ENCODE peak calls at places on chromosomes 13 and 19, in seven cellular contexts. One of them, this sample, is unnamed.

GRCh38 chr13:40401911-40402776 is 264.3 kb downstream of the FOXO1 start:
- DNase-seq in IMR-90: peak; percentile 92
- DNase-seq in A549: peak; percentile 62
- DNase-seq in H1: no peak
- DNase-seq in GM12878: peak; percentile 74
- DNase-seq in HCT116: peak; percentile 64
- DNase-seq in HepG2: peak; percentile 88
- DNase-seq in this sample: peak; percentile 68

GRCh38 chr13:32883501-32883900 is 132.7 kb upstream of the KL start:
- DNase-seq in IMR-90: peak; percentile 46
- DNase-seq in A549: no peak
- DNase-seq in H1: no peak
- DNase-seq in GM12878: no peak
- DNase-seq in HCT116: no peak
- DNase-seq in HepG2: no peak
- DNase-seq in this sample: no peak

GRCh38 chr13:41356788-41357187 is 45.7 kb downstream of the NAA16 start:
- DNase-seq in IMR-90: no peak
- DNase-seq in A549: no peak
- DNase-seq in H1: no peak
- DNase-seq in GM12878: no peak
- DNase-seq in HCT116: no peak
- DNase-seq in HepG2: no peak
- DNase-seq in this sample: no peak

GRCh38 chr19:40585677-40586422 is 9.2 kb downstream of the SHKBP1 start:
- DNase-seq in IMR-90: peak; percentile 44
- DNase-seq in A549: peak; percentile 69
- DNase-seq in H1: no peak
- DNase-seq in GM12878: no peak
- DNase-seq in HCT116: no peak
- DNase-seq in HepG2: no peak
- DNase-seq in this sample: no peak

GRCh38 chr13:45040626-45041025 is 51.3 kb downstream of the GPALPP1 start:
- DNase-seq in IMR-90: no peak
- DNase-seq in A549: no peak
- DNase-seq in H1: no peak
- DNase-seq in GM12878: no peak
- DNase-seq in HCT116: no peak
- DNase-seq in HepG2: no peak
- DNase-seq in this sample: no peak

GRCh38 chr19:48325265-48325910 is at the start of gene EMP3:
- DNase-seq in IMR-90: peak; percentile 92
- DNase-seq in A549: peak; percentile 93
- DNase-seq in H1: peak; percentile 78
- DNase-seq in GM12878: peak; percentile 38
- DNase-seq in HCT116: peak; percentile 63
- DNase-seq in HepG2: no peak
- DNase-seq in this sample: peak; percentile 78

GRCh38 chr19:1181606-1182005 is 7.5 kb upstream of the SBNO2 start:
- DNase-seq in IMR-90: no peak
- DNase-seq in A549: no peak
- DNase-seq in H1: no peak
- DNase-seq in GM12878: no peak
- DNase-seq in HCT116: no peak
- DNase-seq in HepG2: no peak
- DNase-seq in this sample: no peak

GRCh38 chr13:99990045-99990977 is 8.7 kb downstream of the ZIC2 start:
- DNase-seq in IMR-90: no peak
- DNase-seq in A549: no peak
- DNase-seq in H1: peak; percentile 81
- DNase-seq in GM12878: no peak
- DNase-seq in HCT116: no peak
- DNase-seq in HepG2: no peak
- DNase-seq in this sample: no peak

GRCh38 chr19:53664760-53665159 is 33.0 kb downstream of the DPRX start:
- DNase-seq in IMR-90: no peak
- DNase-seq in A549: no peak
- DNase-seq in H1: no peak
- DNase-seq in GM12878: no peak
- DNase-seq in HCT116: no peak
- DNase-seq in HepG2: no peak
- DNase-seq in this sample: no peak

GRCh38 chr13:32938907-32939306 is 77.3 kb upstream of the KL start:
- DNase-seq in IMR-90: peak; percentile 61
- DNase-seq in A549: no peak
- DNase-seq in H1: no peak
- DNase-seq in GM12878: no peak
- DNase-seq in HCT116: no peak
- DNase-seq in HepG2: no peak
- DNase-seq in this sample: no peak

GRCh38 chr19:42325896-42326771 is 699 bp downstream of the MEGF8 start:
- DNase-seq in IMR-90: no peak
- DNase-seq in A549: peak; percentile 59
- DNase-seq in H1: no peak
- DNase-seq in GM12878: no peak
- DNase-seq in HCT116: no peak
- DNase-seq in HepG2: no peak
- DNase-seq in this sample: peak; percentile 36

GRCh38 chr13:23766939-23767338 is 122.3 kb downstream of the MIPEP start:
- DNase-seq in IMR-90: no peak
- DNase-seq in A549: no peak
- DNase-seq in H1: no peak
- DNase-seq in GM12878: no peak
- DNase-seq in HCT116: no peak
- DNase-seq in HepG2: no peak
- DNase-seq in this sample: no peak

GRCh38 chr19:10431943-10432735 is 11.8 kb downstream of the PDE4A start:
- DNase-seq in IMR-90: no peak
- DNase-seq in A549: no peak
- DNase-seq in H1: peak; percentile 63
- DNase-seq in GM12878: no peak
- DNase-seq in HCT116: no peak
- DNase-seq in HepG2: no peak
- DNase-seq in this sample: peak; percentile 89

GRCh38 chr13:111387026-111387871 is 66.8 kb downstream of the TEX29 start:
- DNase-seq in IMR-90: no peak
- DNase-seq in A549: no peak
- DNase-seq in H1: no peak
- DNase-seq in GM12878: no peak
- DNase-seq in HCT116: no peak
- DNase-seq in HepG2: no peak
- DNase-seq in this sample: no peak

GRCh38 chr19:9474975-9475374 is 23.4 kb downstream of the ZNF560 start:
- DNase-seq in IMR-90: no peak
- DNase-seq in A549: no peak
- DNase-seq in H1: no peak
- DNase-seq in GM12878: no peak
- DNase-seq in HCT116: no peak
- DNase-seq in HepG2: no peak
- DNase-seq in this sample: no peak

GRCh38 chr13:49220035-49220855 is at the start of gene MLNR:
- DNase-seq in IMR-90: no peak
- DNase-seq in A549: peak; percentile 67
- DNase-seq in H1: peak; percentile 81
- DNase-seq in GM12878: no peak
- DNase-seq in HCT116: no peak
- DNase-seq in HepG2: peak; percentile 39
- DNase-seq in this sample: peak; percentile 23

GRCh38 chr19:37981785-37982475 is 74.9 kb downstream of the SIPA1L3 start:
- DNase-seq in IMR-90: peak; percentile 94
- DNase-seq in A549: no peak
- DNase-seq in H1: no peak
- DNase-seq in GM12878: no peak
- DNase-seq in HCT116: no peak
- DNase-seq in HepG2: no peak
- DNase-seq in this sample: no peak

GRCh38 chr13:86757236-86757978 is 913.8 kb upstream of the SLITRK5 start:
- DNase-seq in IMR-90: no peak
- DNase-seq in A549: no peak
- DNase-seq in H1: peak; percentile 45
- DNase-seq in GM12878: no peak
- DNase-seq in HCT116: no peak
- DNase-seq in HepG2: no peak
- DNase-seq in this sample: no peak

GRCh38 chr13:75330770-75331169 is 151.2 kb downstream of the TBC1D4 start:
- DNase-seq in IMR-90: no peak
- DNase-seq in A549: no peak
- DNase-seq in H1: no peak
- DNase-seq in GM12878: no peak
- DNase-seq in HCT116: no peak
- DNase-seq in HepG2: no peak
- DNase-seq in this sample: no peak

GRCh38 chr19:27971869-27972268 is 1241.1 kb downstream of the UQCRFS1 start:
- DNase-seq in IMR-90: no peak
- DNase-seq in A549: no peak
- DNase-seq in H1: no peak
- DNase-seq in GM12878: no peak
- DNase-seq in HCT116: no peak
- DNase-seq in HepG2: no peak
- DNase-seq in this sample: no peak

GRCh38 chr13:112246731-112247470 is 129.3 kb upstream of the SPACA7 start:
- DNase-seq in IMR-90: no peak
- DNase-seq in A549: no peak
- DNase-seq in H1: peak; percentile 31
- DNase-seq in GM12878: no peak
- DNase-seq in HCT116: no peak
- DNase-seq in HepG2: no peak
- DNase-seq in this sample: no peak

GRCh38 chr13:99053636-99054233 is 75.9 kb upstream of the DOCK9 start:
- DNase-seq in IMR-90: no peak
- DNase-seq in A549: no peak
- DNase-seq in H1: no peak
- DNase-seq in GM12878: no peak
- DNase-seq in HCT116: no peak
- DNase-seq in HepG2: no peak
- DNase-seq in this sample: peak; percentile 88

GRCh38 chr13:85241045-85241444 is 558.2 kb downstream of the SLITRK6 start:
- DNase-seq in IMR-90: peak; percentile 44
- DNase-seq in A549: no peak
- DNase-seq in H1: no peak
- DNase-seq in GM12878: no peak
- DNase-seq in HCT116: peak; percentile 10
- DNase-seq in HepG2: no peak
- DNase-seq in this sample: no peak

GRCh38 chr13:41139296-41139966 is 6.8 kb upstream of the KBTBD6 start:
- DNase-seq in IMR-90: peak; percentile 66
- DNase-seq in A549: no peak
- DNase-seq in H1: no peak
- DNase-seq in GM12878: no peak
- DNase-seq in HCT116: no peak
- DNase-seq in HepG2: no peak
- DNase-seq in this sample: no peak

GRCh38 chr19:29550896-29551295 is 25.1 kb downstream of the VSTM2B start:
- DNase-seq in IMR-90: no peak
- DNase-seq in A549: no peak
- DNase-seq in H1: peak; percentile 20
- DNase-seq in GM12878: no peak
- DNase-seq in HCT116: no peak
- DNase-seq in HepG2: no peak
- DNase-seq in this sample: no peak

GRCh38 chr13:63408227-63409202 is 1992.9 kb upstream of the PCDH20 start:
- DNase-seq in IMR-90: peak; percentile 50
- DNase-seq in A549: no peak
- DNase-seq in H1: no peak
- DNase-seq in GM12878: no peak
- DNase-seq in HCT116: no peak
- DNase-seq in HepG2: no peak
- DNase-seq in this sample: no peak

GRCh38 chr13:80276371-80277289 is 64.3 kb downstream of the SPRY2 start:
- DNase-seq in IMR-90: peak; percentile 23
- DNase-seq in A549: no peak
- DNase-seq in H1: no peak
- DNase-seq in GM12878: no peak
- DNase-seq in HCT116: no peak
- DNase-seq in HepG2: peak; percentile 15
- DNase-seq in this sample: no peak

GRCh38 chr13:63699948-63700347 is 2284.3 kb upstream of the PCDH20 start:
- DNase-seq in IMR-90: no peak
- DNase-seq in A549: no peak
- DNase-seq in H1: no peak
- DNase-seq in GM12878: no peak
- DNase-seq in HCT116: no peak
- DNase-seq in HepG2: no peak
- DNase-seq in this sample: no peak

GRCh38 chr19:17357078-17357666 is 19.8 kb downstream of the GTPBP3 start:
- DNase-seq in IMR-90: no peak
- DNase-seq in A549: no peak
- DNase-seq in H1: no peak
- DNase-seq in GM12878: no peak
- DNase-seq in HCT116: no peak
- DNase-seq in HepG2: no peak
- DNase-seq in this sample: no peak
- TF ChIP-seq CEBPB in IMR-90: peak; percentile 27
- TF ChIP-seq CEBPB in A549: peak; percentile 31
- TF ChIP-seq CEBPB in H1: no peak
- TF ChIP-seq CEBPB in GM12878: no peak
- TF ChIP-seq CEBPB in HCT116: no peak
- TF ChIP-seq CEBPB in HepG2: peak; percentile 69
- TF ChIP-seq CEBPB in this sample: peak; percentile 55

GRCh38 chr19:15123900-15124299 is 16.7 kb downstream of the SYDE1 start:
- DNase-seq in IMR-90: no peak
- DNase-seq in A549: no peak
- DNase-seq in H1: no peak
- DNase-seq in GM12878: no peak
- DNase-seq in HCT116: no peak
- DNase-seq in HepG2: no peak
- DNase-seq in this sample: no peak
- TF ChIP-seq CEBPB in IMR-90: no peak
- TF ChIP-seq CEBPB in A549: no peak
- TF ChIP-seq CEBPB in H1: no peak
- TF ChIP-seq CEBPB in GM12878: no peak
- TF ChIP-seq CEBPB in HCT116: no peak
- TF ChIP-seq CEBPB in HepG2: no peak
- TF ChIP-seq CEBPB in this sample: no peak

DNA sequence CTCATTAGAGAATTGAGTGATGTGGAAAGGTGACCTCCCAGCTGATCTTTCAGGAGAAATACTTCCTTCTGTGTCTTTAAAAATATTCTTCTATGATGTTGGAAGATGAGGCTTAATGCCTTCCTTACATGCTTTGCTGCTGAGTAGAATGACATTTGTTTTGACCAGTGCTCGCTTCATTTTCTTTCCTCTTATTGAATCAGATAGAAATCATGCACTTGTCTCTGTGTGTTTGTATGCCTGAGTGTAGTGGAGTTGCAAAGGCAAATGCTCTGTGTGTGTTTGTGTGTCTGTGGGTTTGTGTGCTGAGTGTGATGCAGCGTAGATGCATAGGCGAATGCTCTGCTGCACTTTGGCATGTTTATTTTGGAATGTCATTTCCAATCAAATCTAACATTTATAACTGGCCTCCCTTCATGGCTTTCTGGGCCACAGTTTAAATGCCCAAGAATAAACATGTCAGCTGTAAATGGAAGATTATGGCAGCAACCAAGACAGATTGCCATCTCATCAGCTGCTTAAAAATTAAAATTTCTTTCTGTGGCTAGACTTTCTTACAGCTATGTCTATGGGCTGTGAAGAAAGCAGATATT is 591.6 kb downstream of the FGF9 start:
- DNase-seq in IMR-90: peak; percentile 5
- DNase-seq in A549: no peak
- DNase-seq in H1: no peak
- DNase-seq in GM12878: no peak
- DNase-seq in HCT116: no peak
- DNase-seq in HepG2: no peak
- DNase-seq in this sample: no peak
- TF ChIP-seq CEBPB in IMR-90: no peak
- TF ChIP-seq CEBPB in A549: no peak
- TF ChIP-seq CEBPB in H1: no peak
- TF ChIP-seq CEBPB in GM12878: no peak
- TF ChIP-seq CEBPB in HCT116: no peak
- TF ChIP-seq CEBPB in HepG2: no peak
- TF ChIP-seq CEBPB in this sample: no peak

GRCh38 chr13:29384466-29384865 is 211.0 kb downstream of the SLC7A1 start:
- DNase-seq in IMR-90: no peak
- DNase-seq in A549: no peak
- DNase-seq in H1: no peak
- DNase-seq in GM12878: no peak
- DNase-seq in HCT116: no peak
- DNase-seq in HepG2: no peak
- DNase-seq in this sample: peak; percentile 53
- TF ChIP-seq CEBPB in IMR-90: no peak
- TF ChIP-seq CEBPB in A549: no peak
- TF ChIP-seq CEBPB in H1: no peak
- TF ChIP-seq CEBPB in GM12878: no peak
- TF ChIP-seq CEBPB in HCT116: no peak
- TF ChIP-seq CEBPB in HepG2: no peak
- TF ChIP-seq CEBPB in this sample: no peak